ENCODE peak calls at places on chromosomes 7 and 10, in ten cellular contexts. Q, I, S, B, A, M, P, H, N and L are unnamed samples.
A peak's percentile ranks its signal among the peaks of the same experiment; 100 is the strongest.

GRCh38 chr7:102834999-102835398 is 77.8 kb upstream of the LRRC17 start:
- DNase-seq in M (no peak), N (no peak), Q (no peak), B (peak; percentile 3), S (peak; percentile 52), A (no peak), P (no peak), H (no peak), I (peak; percentile 23), L (peak; percentile 89)

GRCh38 chr10:131812012-131812403 is 88.8 kb upstream of the PPP2R2D start:
- DNase-seq in B (no peak), Q (no peak), N (no peak), A (no peak), H (no peak), S (no peak), I (no peak), M (no peak), P (no peak), L (no peak)

GRCh38 chr7:154769527-154769926 is 233.4 kb downstream of the PAXIP1 start:
- DNase-seq in I (no peak), N (no peak), A (no peak), B (no peak), P (no peak), Q (no peak), M (no peak), S (no peak), H (no peak), L (no peak)

GRCh38 chr7:37067961-37068536 is 343.8 kb upstream of the AOAH start:
- DNase-seq in S (no peak), B (no peak), H (no peak), N (no peak), P (no peak), I (no peak), Q (no peak), M (peak; percentile 51), A (no peak), L (no peak)

GRCh38 chr7:106448346-106448991 is 163.7 kb upstream of the NAMPT start:
- DNase-seq in I (no peak), M (no peak), N (no peak), Q (no peak), P (no peak), A (no peak), S (no peak), B (no peak), H (no peak), L (no peak)

GRCh38 chr7:86653919-86654659 is 10.4 kb downstream of the GRM3 start:
- DNase-seq in A (no peak), H (no peak), B (no peak), S (peak; percentile 9), Q (peak; percentile 42), N (no peak), M (no peak), P (no peak), I (no peak), L (no peak)

GRCh38 chr10:97025613-97026242 is 160.0 kb downstream of the SLIT1 start:
- DNase-seq in I (peak; percentile 76), N (no peak), M (no peak), Q (peak; percentile 40), P (peak; percentile 53), A (peak; percentile 18), S (peak; percentile 67), B (peak; percentile 57), H (peak; percentile 78), L (peak; percentile 12)

GRCh38 chr7:108592633-108593277 is 23.1 kb downstream of the DNAJB9 start:
- DNase-seq in S (peak; percentile 36), Q (no peak), M (no peak), A (no peak), I (no peak), B (no peak), P (peak; percentile 47), N (no peak), H (no peak), L (peak; percentile 17)

GRCh38 chr7:48130658-48131108 is 40.6 kb upstream of the ABCA13 start:
- DNase-seq in H (no peak), Q (no peak), B (no peak), A (no peak), S (no peak), M (no peak), I (no peak), N (no peak), P (no peak), L (peak; percentile 73)

GRCh38 chr10:8069627-8070026 is 15.1 kb downstream of the GATA3 start:
- DNase-seq in I (no peak), A (no peak), N (no peak), H (no peak), M (no peak), Q (no peak), P (no peak), S (no peak), B (no peak), L (peak; percentile 39)

GRCh38 chr7:147014596-147014995 is 898.0 kb downstream of the CNTNAP2 start:
- DNase-seq in A (no peak), H (no peak), Q (no peak), N (no peak), B (no peak), P (no peak), I (no peak), M (no peak), S (peak; percentile 1), L (no peak)

GRCh38 chr10:21406595-21407218 is 118.8 kb downstream of the SKIDA1 start:
- DNase-seq in M (no peak), A (no peak), Q (no peak), B (peak; percentile 9), P (no peak), I (no peak), N (no peak), S (peak; percentile 75), H (no peak), L (peak; percentile 24)

GRCh38 chr10:33657154-33657900 is 322.9 kb upstream of the NRP1 start:
- DNase-seq in S (peak; percentile 74), A (no peak), N (no peak), M (peak; percentile 5), Q (no peak), I (no peak), B (no peak), P (peak; percentile 46), H (no peak), L (peak; percentile 21)

GRCh38 chr7:22357311-22358175 is 589 bp upstream of the RAPGEF5 start:
- DNase-seq in H (no peak), Q (no peak), N (no peak), B (no peak), P (peak; percentile 73), S (peak; percentile 1), M (no peak), A (no peak), I (no peak), L (no peak)

GRCh38 chr10:110618206-110618605 is 25.9 kb upstream of the RBM20 start:
- DNase-seq in N (no peak), Q (no peak), I (no peak), A (no peak), P (no peak), S (no peak), H (no peak), M (no peak), B (peak; percentile 55), L (no peak)

GRCh38 chr7:75623390-75624133 is 115.2 kb downstream of the HIP1 start:
- DNase-seq in S (peak; percentile 51), I (no peak), N (no peak), A (no peak), Q (no peak), M (no peak), B (no peak), H (no peak), P (no peak), L (no peak)

GRCh38 chr7:5633161-5634106 is 148.0 kb downstream of the RNF216 start:
- DNase-seq in P (no peak), I (no peak), Q (no peak), H (no peak), N (no peak), B (no peak), A (no peak), M (no peak), S (no peak), L (no peak)

GRCh38 chr7:12062062-12062461 is 149.0 kb upstream of the TMEM106B start:
- DNase-seq in B (no peak), S (no peak), M (no peak), A (no peak), P (no peak), I (peak; percentile 24), Q (no peak), N (no peak), H (no peak), L (no peak)

GRCh38 chr10:24726626-24727025 is 2.9 kb upstream of the ARHGAP21 start:
- DNase-seq in A (no peak), Q (no peak), P (no peak), H (no peak), S (no peak), I (no peak), B (no peak), N (no peak), M (no peak), L (no peak)

GRCh38 chr10:84185526-84186175 is 8.7 kb upstream of the CDHR1 start:
- DNase-seq in S (no peak), B (no peak), Q (no peak), N (no peak), A (no peak), P (no peak), I (no peak), H (no peak), M (no peak), L (no peak)